ENCODE peak calls at places on chromosomes 2 and 18, in six cellular contexts. M is HCT116, D is HepG2, V is GM12878, Q is SK-N-SH, I is K562. R is an unnamed sample.

GRCh38 chr2:45288532-45288931 is 279.3 kb upstream of the SIX2 start:
- DNase-seq in M (no peak), D (no peak), V (no peak), Q (no peak), I (no peak), R (no peak)

GRCh38 chr2:236193026-236193425 is 24.8 kb upstream of the GBX2 start:
- DNase-seq in Q (no peak), I (no peak), D (no peak), V (no peak), M (no peak), R (no peak)

GRCh38 chr18:10015288-10015701 is 101.5 kb downstream of the VAPA start:
- DNase-seq in M (no peak), D (no peak), I (no peak), V (no peak), Q (no peak), R (no peak)

GRCh38 chr2:96097951-96098823 is 18.2 kb downstream of the ADRA2B start:
- DNase-seq in Q (peak), M (no peak), V (no peak), D (no peak), I (no peak), R (no peak)

GRCh38 chr2:37415128-37415817 is 70.8 kb downstream of the QPCT start:
- DNase-seq in Q (peak), M (no peak), V (no peak), I (peak), D (no peak), R (no peak)

GRCh38 chr2:11748018-11748860 is 1.8 kb downstream of the LPIN1 start:
- DNase-seq in D (no peak), M (no peak), I (no peak), V (no peak), Q (peak), R (no peak)

GRCh38 chr2:31397099-31397498 is 17.4 kb downstream of the XDH start:
- DNase-seq in V (no peak), Q (no peak), M (no peak), D (no peak), I (no peak), R (no peak)

GRCh38 chr18:63762518-63762917 is 12.7 kb upstream of the SERPINB7 start:
- DNase-seq in I (no peak), Q (no peak), V (no peak), D (no peak), M (no peak), R (no peak)

GRCh38 chr2:166440313-166440712 is 53.7 kb downstream of the SCN7A start:
- DNase-seq in V (no peak), M (no peak), I (no peak), Q (no peak), D (no peak), R (no peak)

GRCh38 chr2:170723446-170723958 is 8.4 kb downstream of the SP5 start:
- DNase-seq in M (no peak), V (no peak), I (no peak), Q (no peak), D (no peak), R (no peak)

GRCh38 chr2:109379507-109379906 is 234.3 kb downstream of the SEPTIN10 start:
- DNase-seq in I (no peak), V (no peak), Q (no peak), M (no peak), D (no peak), R (no peak)

GRCh38 chr2:124178719-124179118 is 153.6 kb downstream of the CNTNAP5 start:
- DNase-seq in Q (no peak), D (no peak), I (no peak), M (no peak), V (no peak), R (no peak)

GRCh38 chr18:52903858-52904257 is 563.9 kb downstream of the DCC start:
- DNase-seq in M (no peak), Q (peak), V (no peak), D (peak), I (peak), R (peak)

GRCh38 chr2:84548303-84548702 is 32.0 kb downstream of the DNAH6 start:
- DNase-seq in M (no peak), D (no peak), I (no peak), V (no peak), Q (no peak), R (no peak)

GRCh38 chr2:234952270-234953115 is 676 bp downstream of the SH3BP4 start:
- DNase-seq in D (no peak), V (no peak), Q (peak), M (no peak), I (no peak), R (peak)

GRCh38 chr2:165573534-165574461 is 104.3 kb downstream of the CSRNP3 start:
- DNase-seq in D (peak), V (no peak), Q (peak), I (no peak), M (no peak), R (peak)

GRCh38 chr2:1986598-1986997 is 242.3 kb upstream of the PXDN start:
- DNase-seq in Q (no peak), M (no peak), V (no peak), D (no peak), I (no peak), R (no peak)

GRCh38 chr2:186827862-186828492 is 21.0 kb downstream of the ZSWIM2 start:
- DNase-seq in I (no peak), V (no peak), Q (no peak), M (no peak), D (no peak), R (no peak)

GRCh38 chr2:73266061-73266891 is 18.0 kb downstream of the FBXO41 start:
- DNase-seq in Q (no peak), D (no peak), V (no peak), M (no peak), I (no peak), R (no peak)

GRCh38 chr18:33470229-33470628 is 29.7 kb upstream of the CCDC178 start:
- DNase-seq in M (no peak), Q (no peak), I (no peak), D (no peak), V (no peak), R (peak)

GRCh38 chr2:112493858-112494648 is 12.1 kb downstream of the TTL start:
- DNase-seq in V (no peak), I (peak), D (peak), M (no peak), Q (no peak), R (no peak)

GRCh38 chr2:240722796-240723735 is 31.4 kb downstream of the AQP12A start:
- DNase-seq in V (no peak), I (peak), D (peak), M (no peak), Q (no peak), R (no peak)

GRCh38 chr18:49495074-49495473 is 8.0 kb upstream of the C18orf32 start:
- DNase-seq in V (no peak), Q (no peak), M (no peak), D (no peak), I (no peak), R (no peak)

GRCh38 chr18:22846088-22846683 is 86.9 kb upstream of the RBBP8 start:
- DNase-seq in M (peak), Q (peak), V (no peak), I (peak), D (peak), R (no peak)

GRCh38 chr2:190339394-190339793 is 4.0 kb upstream of the INPP1 start:
- DNase-seq in Q (no peak), M (no peak), D (no peak), V (no peak), I (no peak), R (no peak)

GRCh38 chr2:73640537-73640936 is 1.7 kb downstream of the NAT8 start:
- DNase-seq in M (no peak), Q (no peak), V (no peak), D (peak), I (no peak), R (peak)

GRCh38 chr2:109385506-109385905 is 228.3 kb downstream of the SEPTIN10 start:
- DNase-seq in D (no peak), Q (no peak), V (no peak), I (no peak), M (no peak), R (no peak)

GRCh38 chr2:37414470-37414949 is 70.1 kb downstream of the QPCT start:
- DNase-seq in Q (peak), D (peak), M (peak), I (peak), V (peak), R (peak)

GRCh38 chr2:181146171-181146570 is 165.8 kb downstream of the UBE2E3 start:
- DNase-seq in M (no peak), Q (no peak), V (no peak), I (no peak), D (no peak), R (no peak)

GRCh38 chr2:234929002-234929401 is 22.8 kb upstream of the SH3BP4 start:
- DNase-seq in M (no peak), V (no peak), I (no peak), D (no peak), Q (no peak), R (no peak)

GRCh38 chr2:205925373-205926337 is 160.3 kb downstream of the INO80D start:
- DNase-seq in V (no peak), D (peak), Q (peak), M (no peak), I (peak), R (peak)

GRCh38 chr2:60350791-60351190 is 202.7 kb downstream of the BCL11A start:
- DNase-seq in D (no peak), M (no peak), Q (no peak), I (no peak), V (no peak), R (no peak)

GRCh38 chr2:172358784-172359556 is 68.4 kb upstream of the ITGA6 start:
- DNase-seq in D (no peak), Q (no peak), I (no peak), V (no peak), M (no peak), R (no peak)

GRCh38 chr2:9637330-9637729 is 6.5 kb upstream of the YWHAQ start:
- DNase-seq in V (no peak), D (peak), I (no peak), M (peak), Q (no peak), R (no peak)

GRCh38 chr2:239825705-239825979 is 199.5 kb downstream of the NDUFA10 start:
- DNase-seq in Q (peak), D (no peak), I (no peak), M (no peak), V (no peak), R (no peak)

GRCh38 chr2:172564376-172564775 is 8.5 kb downstream of the PDK1 start:
- DNase-seq in V (no peak), Q (no peak), I (peak), D (no peak), M (no peak), R (no peak)

GRCh38 chr2:1552611-1553010 is 139.3 kb downstream of the TPO start:
- DNase-seq in D (no peak), I (no peak), M (no peak), V (no peak), Q (no peak), R (no peak)

GRCh38 chr2:141555876-141556470 is 574.8 kb downstream of the LRP1B start:
- DNase-seq in Q (no peak), D (no peak), M (no peak), V (no peak), I (no peak), R (no peak)

GRCh38 chr2:101720732-101721131 is 23.2 kb downstream of the MAP4K4 start:
- DNase-seq in Q (no peak), D (no peak), V (no peak), I (no peak), M (no peak), R (no peak)

GRCh38 chr2:101722878-101723277 is 25.4 kb downstream of the MAP4K4 start:
- DNase-seq in Q (no peak), M (no peak), D (no peak), V (no peak), I (no peak), R (no peak)

GRCh38 chr2:101717041-101717817 is 19.7 kb downstream of the MAP4K4 start:
- DNase-seq in D (no peak), V (peak), I (no peak), M (no peak), Q (no peak), R (no peak)

GRCh38 chr2:101718479-101718878 is 21.0 kb downstream of the MAP4K4 start:
- DNase-seq in D (no peak), M (no peak), V (no peak), I (no peak), Q (no peak), R (no peak)

DNA sequence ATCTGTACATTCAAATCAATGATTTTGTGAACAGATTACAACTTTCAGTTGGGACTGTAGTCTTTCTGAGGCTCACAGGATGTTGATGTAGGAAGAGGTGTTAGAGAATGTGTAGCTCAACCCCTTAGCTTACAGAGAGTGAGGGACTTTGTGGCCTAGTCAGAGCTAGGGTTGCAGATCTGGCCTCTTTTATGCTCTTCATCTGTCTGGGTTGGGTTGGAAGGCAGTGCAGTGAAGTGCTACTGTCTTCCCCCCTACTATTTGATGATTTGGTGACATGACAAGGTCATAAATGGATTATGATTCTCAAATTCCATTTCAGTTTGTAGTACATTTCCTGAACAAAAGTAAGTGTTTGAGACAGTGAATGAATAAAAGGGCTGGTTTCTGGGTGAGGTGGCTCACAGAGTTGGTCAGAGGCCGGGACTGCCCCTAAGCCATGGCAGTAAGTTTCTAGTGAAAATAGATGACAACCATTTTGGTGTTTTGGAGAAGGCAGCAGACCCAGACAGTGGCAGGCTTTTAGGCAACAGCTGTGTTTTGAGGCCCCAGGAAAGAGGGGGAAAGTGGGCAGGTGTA is 21.6 kb downstream of the MAP4K4 start:
- DNase-seq in V (no peak), D (no peak), M (no peak), I (no peak), Q (no peak), R (no peak)
- TF ChIP-seq JUND in V (no peak), D (no peak), M (no peak), I (no peak), Q (no peak), R (no peak)

DNA sequence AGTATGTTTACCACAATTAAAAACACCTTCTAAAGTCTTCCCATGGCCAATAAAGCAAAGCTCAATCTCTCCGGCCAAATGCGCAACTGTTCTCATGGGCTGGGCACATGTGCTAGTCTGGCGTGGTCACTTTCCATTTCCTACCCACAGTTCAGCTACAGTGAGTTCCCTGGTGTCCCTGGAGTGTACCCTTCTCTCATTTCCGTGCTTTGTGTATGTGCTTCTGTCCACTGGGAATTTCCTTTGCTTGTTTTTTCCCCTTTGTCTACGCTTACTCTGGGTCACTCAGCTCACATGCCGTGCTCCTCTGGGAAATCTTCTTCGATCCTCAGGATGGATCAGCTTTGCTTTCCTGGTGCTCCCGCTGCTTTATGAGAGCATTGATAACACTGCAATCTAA is 69.6 kb upstream of the GYPC start:
- DNase-seq in Q (no peak), D (no peak), I (no peak), V (no peak), M (no peak), R (no peak)
- TF ChIP-seq JUND in Q (no peak), D (no peak), I (no peak), V (no peak), M (no peak), R (no peak)

DNA sequence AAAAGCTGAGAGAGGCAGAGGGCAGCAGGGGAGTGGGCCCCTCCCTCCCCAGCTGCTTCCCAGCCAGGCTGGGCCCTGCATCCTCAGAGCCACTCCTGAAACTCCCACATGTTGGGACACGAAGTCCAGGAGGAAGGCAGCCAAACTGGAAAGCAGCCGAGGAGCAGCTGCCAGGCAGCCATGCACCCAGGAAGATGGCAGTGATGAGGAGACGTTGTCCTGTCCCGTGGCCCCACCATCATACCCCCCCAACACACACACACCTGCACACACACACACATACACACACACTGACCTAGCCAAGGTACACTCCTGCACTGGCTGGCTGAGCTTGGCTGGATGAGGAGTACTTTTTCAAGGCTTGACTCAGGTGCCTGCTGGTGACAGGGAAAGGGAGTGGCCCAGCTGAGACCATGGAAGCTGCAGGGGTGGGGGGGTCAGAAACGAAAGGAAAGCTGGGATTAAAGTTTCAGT is 106.0 kb downstream of the CYP26B1 start:
- DNase-seq in M (no peak), Q (no peak), D (no peak), V (no peak), I (no peak), R (no peak)
- TF ChIP-seq JUND in M (no peak), Q (no peak), D (no peak), V (no peak), I (no peak), R (no peak)

DNA sequence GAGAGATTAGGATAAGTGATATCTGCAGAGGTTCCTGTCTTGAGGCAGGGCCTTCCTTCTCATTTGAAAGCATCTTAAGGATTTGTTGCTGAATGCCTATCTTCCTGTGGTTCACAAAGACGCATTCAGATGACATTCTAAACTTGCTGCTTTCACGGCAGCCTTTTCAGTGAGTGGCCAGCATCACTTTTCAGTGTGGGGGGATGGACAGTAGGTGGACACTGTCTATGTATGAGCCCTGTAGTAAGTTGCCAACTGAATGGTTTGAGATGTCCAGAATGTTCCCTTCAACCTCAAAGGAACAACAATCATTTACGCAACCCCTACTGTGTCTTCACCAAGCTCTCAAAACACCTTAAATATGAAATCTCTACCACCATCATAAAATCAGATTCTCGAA is 46.6 kb downstream of the SETBP1 start:
- DNase-seq in I (no peak), M (no peak), D (no peak), V (no peak), Q (no peak), R (no peak)
- TF ChIP-seq JUND in I (no peak), M (no peak), D (no peak), V (no peak), Q (no peak), R (no peak)

DNA sequence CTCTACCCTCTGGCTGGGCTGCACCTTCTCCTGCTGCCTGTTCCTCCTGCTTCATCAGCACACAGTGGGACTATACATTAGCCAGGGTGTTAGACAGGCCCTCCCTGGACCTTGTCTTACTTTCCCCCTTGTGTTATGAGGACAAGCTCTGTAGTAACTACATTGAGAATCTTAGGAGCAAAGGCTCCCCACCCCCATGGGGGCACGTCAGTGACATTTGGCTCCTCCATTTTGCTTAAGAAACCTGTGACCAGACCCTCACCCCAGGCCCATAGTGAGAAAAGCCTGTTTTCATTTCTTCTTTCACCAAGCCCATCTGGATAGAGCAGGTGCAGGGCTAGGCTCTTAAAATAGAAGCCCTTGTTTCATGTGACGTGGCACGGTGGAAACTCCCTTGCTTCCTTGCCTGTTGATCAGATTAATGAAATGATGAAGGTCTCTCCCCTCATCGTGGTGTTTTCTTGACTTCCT is 146.7 kb downstream of the RPIA start:
- DNase-seq in M (no peak), Q (no peak), D (no peak), I (no peak), V (no peak), R (no peak)
- TF ChIP-seq JUND in M (no peak), Q (no peak), D (no peak), I (no peak), V (no peak), R (no peak)

GRCh38 chr2:149536649-149537048 is 50.9 kb downstream of the MMADHC start:
- DNase-seq in V (no peak), M (no peak), D (no peak), I (no peak), Q (no peak), R (no peak)

GRCh38 chr2:149537098-149537726 is 50.4 kb downstream of the MMADHC start:
- DNase-seq in D (no peak), V (no peak), I (no peak), Q (no peak), M (no peak), R (no peak)

GRCh38 chr2:149540138-149540537 is 47.4 kb downstream of the MMADHC start:
- DNase-seq in M (no peak), Q (no peak), D (no peak), I (no peak), V (no peak), R (no peak)

GRCh38 chr2:149534674-149535073 is 52.9 kb downstream of the MMADHC start:
- DNase-seq in Q (no peak), V (no peak), D (no peak), I (no peak), M (no peak), R (no peak)

GRCh38 chr2:149538138-149538833 is 49.3 kb downstream of the MMADHC start:
- DNase-seq in Q (no peak), V (no peak), I (no peak), M (no peak), D (no peak), R (no peak)
- TF ChIP-seq JUND in Q (no peak), V (no peak), I (no peak), M (peak), D (no peak), R (no peak)

R was measured in T47D.